ENCODE peak calls at places on chromosomes 5 and 9, in ten cellular contexts. Z is activated naive CD4-positive, alpha-beta T cell treated with anti-CD3 and anti-CD28 coated beads, Interleukin-2, amount 10 ng/mL, durations not matched to agents 7 days and 5 days; L is AG08396; G is activated CD8-positive, alpha-beta memory T cell treated with anti-CD3 and anti-CD28 coated beads for 1 hour; N is spleen; V is ureter; I is CD4-positive, alpha-beta T cell; Q is stimulated activated CD8-positive, alpha-beta memory T cell treated with anti-CD3 and anti-CD28 coated beads, Interleukin-4, amount 100 ng/mL, for 24 hours; O is non-pigmented ciliary epithelial cell; R is activated naive CD8-positive, alpha-beta T cell treated with anti-CD3 and anti-CD28 coated beads for 36 hours. C is an unnamed sample.

GRCh38 chr5:98513378-98513777 is 260.1 kb upstream of the RGMB start:
- DNase-seq in G (no peak), R (no peak), N (no peak), O (no peak), V (no peak), Q (no peak), Z (no peak), L (no peak), I (no peak), C (no peak)

GRCh38 chr5:100900142-100900795 is 2.8 kb downstream of the ST8SIA4 start:
- DNase-seq in G (no peak), Z (peak; percentile 51), R (peak; percentile 67), L (no peak), O (no peak), I (no peak), Q (no peak), V (no peak), N (peak; percentile 88), C (no peak)

GRCh38 chr9:112333639-112334318 is 360 bp upstream of the PTBP3 start:
- DNase-seq in R (peak; percentile 93), Z (peak; percentile 93), Q (peak; percentile 89), N (peak; percentile 99), G (peak; percentile 80), I (peak; percentile 89), V (peak; percentile 95), O (peak; percentile 53), L (peak; percentile 98), C (peak; percentile 88)

GRCh38 chr5:124906339-124907097 is 160.1 kb upstream of the ZNF608 start:
- DNase-seq in V (peak; percentile 72), Z (no peak), L (peak; percentile 58), I (no peak), G (no peak), R (no peak), N (no peak), O (peak; percentile 35), Q (no peak), C (no peak)

GRCh38 chr5:177194278-177194677 is 60.7 kb downstream of the NSD1 start:
- DNase-seq in I (no peak), N (no peak), L (peak; percentile 53), G (no peak), Q (no peak), V (no peak), Z (no peak), O (peak; percentile 84), R (no peak), C (no peak)

GRCh38 chr5:66840527-66841013 is 244.4 kb downstream of the MAST4 start:
- DNase-seq in R (peak; percentile 39), G (no peak), Q (no peak), V (no peak), O (no peak), L (no peak), N (no peak), I (no peak), Z (peak; percentile 36), C (no peak)

GRCh38 chr9:127567898-127568617 is 44.0 kb upstream of the STXBP1 start:
- DNase-seq in R (no peak), O (no peak), G (no peak), I (no peak), Q (no peak), V (no peak), Z (peak; percentile 39), L (no peak), N (peak; percentile 84), C (no peak)

GRCh38 chr5:17180957-17181723 is 36.3 kb upstream of the BASP1 start:
- DNase-seq in N (no peak), L (peak; percentile 61), I (no peak), O (peak; percentile 99), Z (no peak), Q (no peak), G (no peak), V (no peak), R (no peak), C (no peak)

GRCh38 chr9:14373726-14374125 is 59.8 kb upstream of the NFIB start:
- DNase-seq in N (no peak), L (no peak), O (no peak), G (no peak), Q (no peak), R (no peak), V (no peak), I (no peak), Z (no peak), C (no peak)

GRCh38 chr9:28136113-28136512 is 562.8 kb upstream of the C9orf72 start:
- DNase-seq in O (no peak), Z (no peak), Q (no peak), V (no peak), L (no peak), N (no peak), G (no peak), R (no peak), I (no peak), C (no peak)

GRCh38 chr9:89603629-89604462 is 966 bp upstream of the GADD45G start:
- DNase-seq in R (peak; percentile 49), N (peak; percentile 86), V (peak; percentile 80), L (peak; percentile 29), Z (peak; percentile 68), O (no peak), Q (no peak), I (no peak), G (no peak), C (peak; percentile 23)

GRCh38 chr9:109253637-109254284 is 67.1 kb downstream of the EPB41L4B start:
- DNase-seq in V (no peak), Q (no peak), G (no peak), L (peak; percentile 58), Z (no peak), N (no peak), R (no peak), O (peak; percentile 54), I (no peak), C (no peak)

GRCh38 chr9:38026840-38027527 is 42.0 kb downstream of the SHB start:
- DNase-seq in G (no peak), N (no peak), R (no peak), Q (no peak), Z (no peak), O (no peak), I (no peak), V (no peak), L (no peak), C (no peak)

GRCh38 chr5:149264432-149265069 is 7.1 kb upstream of the AFAP1L1 start:
- DNase-seq in V (no peak), O (no peak), R (peak; percentile 29), L (no peak), Z (peak; percentile 76), N (no peak), Q (peak; percentile 12), I (peak; percentile 49), G (peak; percentile 30), C (peak; percentile 60)

GRCh38 chr5:179158556-179158955 is 98.4 kb downstream of the ZNF354C start:
- DNase-seq in I (no peak), Q (no peak), L (no peak), R (no peak), Z (no peak), N (peak; percentile 38), O (no peak), G (no peak), V (no peak), C (no peak)

GRCh38 chr5:131324311-131324710 is 60.5 kb downstream of the CDC42SE2 start:
- DNase-seq in Q (no peak), R (no peak), O (no peak), N (no peak), G (no peak), Z (no peak), L (no peak), I (no peak), V (no peak), C (no peak)

GRCh38 chr9:6086006-6086655 is 70.7 kb upstream of the RANBP6 start:
- DNase-seq in Q (no peak), V (no peak), R (no peak), I (no peak), N (no peak), L (no peak), G (no peak), Z (no peak), O (no peak), C (no peak)

GRCh38 chr9:27861887-27862286 is 288.6 kb upstream of the C9orf72 start:
- DNase-seq in I (no peak), O (peak; percentile 19), V (no peak), G (no peak), N (no peak), L (no peak), Z (no peak), Q (no peak), R (no peak), C (no peak)

GRCh38 chr5:108700928-108701327 is 46.8 kb upstream of the FER start:
- DNase-seq in Z (no peak), O (no peak), I (no peak), Q (no peak), N (no peak), L (no peak), V (no peak), R (no peak), G (no peak), C (no peak)

C was measured in T follicular helper cell.